ENCODE peak calls at places on chromosome 19, in six cellular contexts. One of them, this sample, is unnamed. For H3K4me1, the result is how much of the 10 kb centered on the place peaks cover.

GRCh38 chr19:38730731-38731589 is 13.3 kb downstream of the CAPN12 start:
- DNase-seq in body of pancreas: no peak
- DNase-seq in thyroid gland: no peak
- DNase-seq in gastrocnemius medialis: no peak
- DNase-seq in H1: no peak
- DNase-seq in GM12878: no peak
- DNase-seq in this sample: peak

GRCh38 chr19:15244808-15245207 is 12.6 kb upstream of the EPHX3 start:
- DNase-seq in gastrocnemius medialis: no peak
- DNase-seq in H1: no peak
- DNase-seq in body of pancreas: no peak
- DNase-seq in GM12878: no peak
- DNase-seq in thyroid gland: no peak
- DNase-seq in this sample: no peak

GRCh38 chr19:16180611-16181010 is 4.6 kb upstream of the FAM32A start:
- DNase-seq in H1: no peak
- DNase-seq in gastrocnemius medialis: no peak
- DNase-seq in thyroid gland: no peak
- DNase-seq in GM12878: no peak
- DNase-seq in body of pancreas: no peak
- DNase-seq in this sample: no peak

GRCh38 chr19:30590596-30591229 is 218.5 kb downstream of the ZNF536 start:
- DNase-seq in body of pancreas: no peak
- DNase-seq in gastrocnemius medialis: no peak
- DNase-seq in thyroid gland: no peak
- DNase-seq in H1: no peak
- DNase-seq in GM12878: no peak
- DNase-seq in this sample: no peak

GRCh38 chr19:56142087-56142787 is 1.1 kb downstream of the ZNF444 start:
- DNase-seq in GM12878: no peak
- DNase-seq in thyroid gland: peak
- DNase-seq in H1: no peak
- DNase-seq in gastrocnemius medialis: no peak
- DNase-seq in body of pancreas: peak
- DNase-seq in this sample: peak

GRCh38 chr19:51427220-51427619 is 9.8 kb upstream of the SIGLEC10 start:
- DNase-seq in body of pancreas: no peak
- DNase-seq in thyroid gland: no peak
- DNase-seq in GM12878: no peak
- DNase-seq in H1: no peak
- DNase-seq in gastrocnemius medialis: peak
- DNase-seq in this sample: no peak

GRCh38 chr19:14782978-14783545 is 4.7 kb upstream of the ADGRE2 start:
- DNase-seq in gastrocnemius medialis: no peak
- DNase-seq in GM12878: no peak
- DNase-seq in body of pancreas: no peak
- DNase-seq in thyroid gland: no peak
- DNase-seq in H1: no peak
- DNase-seq in this sample: no peak

GRCh38 chr19:28118235-28118634 is 1094.7 kb downstream of the UQCRFS1 start:
- DNase-seq in GM12878: no peak
- DNase-seq in body of pancreas: no peak
- DNase-seq in thyroid gland: no peak
- DNase-seq in gastrocnemius medialis: no peak
- DNase-seq in H1: no peak
- DNase-seq in this sample: no peak

GRCh38 chr19:4430760-4431159 is 26.8 kb downstream of the UBXN6 start:
- DNase-seq in H1: no peak
- DNase-seq in GM12878: no peak
- DNase-seq in thyroid gland: no peak
- DNase-seq in body of pancreas: no peak
- DNase-seq in gastrocnemius medialis: no peak
- DNase-seq in this sample: no peak

GRCh38 chr19:39810424-39810823 is 23.5 kb downstream of the DYRK1B start:
- DNase-seq in GM12878: no peak
- DNase-seq in gastrocnemius medialis: no peak
- DNase-seq in H1: no peak
- DNase-seq in body of pancreas: no peak
- DNase-seq in thyroid gland: no peak
- DNase-seq in this sample: no peak

GRCh38 chr19:42188665-42189064 is 28.8 kb downstream of the DEDD2 start:
- DNase-seq in H1: no peak
- DNase-seq in body of pancreas: no peak
- DNase-seq in gastrocnemius medialis: no peak
- DNase-seq in GM12878: no peak
- DNase-seq in thyroid gland: no peak
- DNase-seq in this sample: no peak

GRCh38 chr19:38168632-38169031 is 55.4 kb downstream of the DPF1 start:
- DNase-seq in gastrocnemius medialis: no peak
- DNase-seq in H1: no peak
- DNase-seq in GM12878: no peak
- DNase-seq in thyroid gland: no peak
- DNase-seq in body of pancreas: no peak
- DNase-seq in this sample: no peak

GRCh38 chr19:35461050-35461449 is 13.0 kb downstream of the FFAR2 start:
- DNase-seq in gastrocnemius medialis: no peak
- DNase-seq in thyroid gland: peak
- DNase-seq in body of pancreas: no peak
- DNase-seq in GM12878: no peak
- DNase-seq in H1: no peak
- DNase-seq in this sample: no peak

GRCh38 chr19:21358768-21359451 is at the start of gene ZNF738:
- DNase-seq in H1: peak
- DNase-seq in gastrocnemius medialis: peak
- DNase-seq in body of pancreas: peak
- DNase-seq in thyroid gland: peak
- DNase-seq in GM12878: peak
- DNase-seq in this sample: peak

GRCh38 chr19:39444598-39445257 is 654 bp upstream of the SUPT5H start:
- DNase-seq in GM12878: no peak
- DNase-seq in gastrocnemius medialis: no peak
- DNase-seq in body of pancreas: no peak
- DNase-seq in thyroid gland: peak
- DNase-seq in H1: no peak
- DNase-seq in this sample: no peak

GRCh38 chr19:29942404-29943261 is 594 bp downstream of the URI1 start:
- DNase-seq in gastrocnemius medialis: peak
- DNase-seq in thyroid gland: peak
- DNase-seq in H1: no peak
- DNase-seq in body of pancreas: peak
- DNase-seq in GM12878: no peak
- DNase-seq in this sample: peak

GRCh38 chr19:38617764-38618589 is at the start of gene MAP4K1:
- DNase-seq in body of pancreas: peak
- DNase-seq in GM12878: peak
- DNase-seq in thyroid gland: peak
- DNase-seq in gastrocnemius medialis: no peak
- DNase-seq in H1: no peak
- DNase-seq in this sample: peak

GRCh38 chr19:703651-704446 is 4.9 kb upstream of the PALM start:
- DNase-seq in body of pancreas: peak
- DNase-seq in thyroid gland: peak
- DNase-seq in H1: peak
- DNase-seq in GM12878: no peak
- DNase-seq in gastrocnemius medialis: peak
- DNase-seq in this sample: no peak

GRCh38 chr19:39448271-39448670 is 2.9 kb downstream of the SUPT5H start:
- DNase-seq in thyroid gland: no peak
- DNase-seq in H1: no peak
- DNase-seq in GM12878: no peak
- DNase-seq in body of pancreas: no peak
- DNase-seq in gastrocnemius medialis: no peak
- DNase-seq in this sample: no peak

GRCh38 chr19:36797786-36798108 is 25.1 kb upstream of the ZNF850 start:
- DNase-seq in H1: no peak
- DNase-seq in GM12878: no peak
- DNase-seq in body of pancreas: no peak
- DNase-seq in thyroid gland: no peak
- DNase-seq in gastrocnemius medialis: no peak
- DNase-seq in this sample: no peak

GRCh38 chr19:36796714-36796999 is 24.1 kb upstream of the ZNF850 start:
- DNase-seq in H1: no peak
- DNase-seq in body of pancreas: no peak
- DNase-seq in thyroid gland: no peak
- DNase-seq in GM12878: no peak
- DNase-seq in gastrocnemius medialis: no peak
- DNase-seq in this sample: no peak
- H3K4me1 ChIP-seq in H1: under half
- H3K4me1 ChIP-seq in body of pancreas: under half
- H3K4me1 ChIP-seq in thyroid gland: under half
- H3K4me1 ChIP-seq in GM12878: under half
- H3K4me1 ChIP-seq in gastrocnemius medialis: under half
- H3K4me1 ChIP-seq in this sample: under half

GRCh38 chr19:44164673-44165512 is at the start of gene ZNF226:
- DNase-seq in H1: peak
- DNase-seq in thyroid gland: peak
- DNase-seq in body of pancreas: peak
- DNase-seq in GM12878: peak
- DNase-seq in gastrocnemius medialis: peak
- DNase-seq in this sample: peak
- TF ChIP-seq POLR2A in H1: peak
- TF ChIP-seq POLR2A in thyroid gland: peak
- TF ChIP-seq POLR2A in body of pancreas: no peak
- TF ChIP-seq POLR2A in GM12878: peak
- TF ChIP-seq POLR2A in gastrocnemius medialis: peak
- TF ChIP-seq POLR2A in this sample: peak

GRCh38 chr19:20244356-20244755 is 77.3 kb downstream of the ZNF486 start:
- DNase-seq in thyroid gland: no peak
- DNase-seq in GM12878: no peak
- DNase-seq in body of pancreas: no peak
- DNase-seq in gastrocnemius medialis: no peak
- DNase-seq in H1: no peak
- DNase-seq in this sample: no peak
- H3K4me1 ChIP-seq in thyroid gland: under half
- H3K4me1 ChIP-seq in GM12878: under half
- H3K4me1 ChIP-seq in body of pancreas: under half
- H3K4me1 ChIP-seq in gastrocnemius medialis: under half
- H3K4me1 ChIP-seq in H1: under half
- H3K4me1 ChIP-seq in this sample: under half

GRCh38 chr19:3136684-3137055 is 837 bp downstream of the GNA15 start:
- DNase-seq in gastrocnemius medialis: no peak
- DNase-seq in H1: no peak
- DNase-seq in thyroid gland: no peak
- DNase-seq in GM12878: no peak
- DNase-seq in body of pancreas: no peak
- DNase-seq in this sample: peak
- TF ChIP-seq POLR2A in gastrocnemius medialis: no peak
- TF ChIP-seq POLR2A in H1: no peak
- TF ChIP-seq POLR2A in thyroid gland: no peak
- TF ChIP-seq POLR2A in GM12878: no peak
- TF ChIP-seq POLR2A in body of pancreas: no peak
- TF ChIP-seq POLR2A in this sample: peak